ENCODE peak calls at places on chromosomes 16 and 17, in four cellular contexts. V is HEK293T, N is K562, D is HepG2. A is an unnamed sample.

GRCh38 chr17:48583708-48584582 is 5.8 kb upstream of the HOXB4 start:
- DNase-seq in V (no peak), N (no peak), D (no peak), A (no peak)

GRCh38 chr17:45293413-45294211 is 23.2 kb downstream of the MAP3K14 start:
- DNase-seq in V (no peak), N (peak), D (peak), A (no peak)

GRCh38 chr17:38967290-38967738 is at the start of gene FBXO47:
- DNase-seq in V (peak), N (peak), D (peak), A (no peak)

GRCh38 chr16:12617401-12617819 is 186.3 kb downstream of the CPPED1 start:
- DNase-seq in V (no peak), N (no peak), D (no peak), A (no peak)

GRCh38 chr16:88428156-88428555 is 24.9 kb upstream of the ZFPM1 start:
- DNase-seq in V (no peak), N (no peak), D (no peak), A (no peak)

GRCh38 chr16:77965346-77965745 is 57.0 kb upstream of the CLEC3A start:
- DNase-seq in V (no peak), N (no peak), D (no peak), A (no peak)

GRCh38 chr17:61402978-61403845 is 3.6 kb downstream of the TBX2 start:
- DNase-seq in V (no peak), N (no peak), D (no peak), A (no peak)

GRCh38 chr17:41308251-41308917 is 725 bp downstream of the KRTAP16-1 start:
- DNase-seq in V (no peak), N (no peak), D (no peak), A (peak)

GRCh38 chr16:54273566-54273965 is 13.0 kb downstream of the IRX3 start:
- DNase-seq in V (no peak), N (no peak), D (no peak), A (no peak)

GRCh38 chr17:8685396-8685795 is 54.9 kb upstream of the MYH10 start:
- DNase-seq in V (no peak), N (no peak), D (no peak), A (no peak)

GRCh38 chr16:69513180-69513966 is 52.4 kb upstream of the NFAT5 start:
- DNase-seq in V (no peak), N (no peak), D (no peak), A (no peak)

GRCh38 chr16:12295395-12295794 is 318.9 kb downstream of the SNX29 start:
- DNase-seq in V (no peak), N (no peak), D (no peak), A (no peak)

GRCh38 chr17:76612977-76613851 is 27.6 kb upstream of the ST6GALNAC2 start:
- DNase-seq in V (peak), N (peak), D (peak), A (no peak)

GRCh38 chr16:73068546-73069401 is 20.8 kb upstream of the ZFHX3 start:
- DNase-seq in V (peak), N (no peak), D (peak), A (no peak)

GRCh38 chr16:73890524-73891500 is 405.8 kb upstream of the PSMD7 start:
- DNase-seq in V (peak), N (no peak), D (no peak), A (no peak)

GRCh38 chr17:45719335-45720071 is 64.6 kb upstream of the CRHR1 start:
- DNase-seq in V (peak), N (peak), D (peak), A (no peak)

DNA sequence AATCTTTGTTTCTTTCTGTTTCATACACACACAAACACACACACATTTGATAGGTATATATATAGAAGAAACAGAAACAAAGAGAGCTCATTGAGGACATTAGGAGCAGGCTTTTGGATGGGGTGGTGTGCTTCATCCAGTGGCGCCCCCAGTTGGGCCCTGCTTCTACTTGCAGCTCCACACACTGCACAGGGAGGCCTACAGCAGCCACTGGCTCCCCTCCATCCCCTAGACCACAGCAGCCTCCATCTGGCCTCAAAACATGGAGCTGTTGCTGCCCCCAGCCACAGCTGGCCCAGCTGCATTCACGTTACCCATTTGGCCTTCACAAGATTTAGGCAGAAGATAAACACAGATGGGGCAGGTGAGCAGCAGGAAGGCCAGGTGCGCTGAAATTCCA is 33.1 kb upstream of the NF1 start:
- DNase-seq in V (no peak), N (no peak), D (no peak), A (no peak)
- TF ChIP-seq FOXK2 in V (no peak), N (no peak), D (no peak), A (no peak)

DNA sequence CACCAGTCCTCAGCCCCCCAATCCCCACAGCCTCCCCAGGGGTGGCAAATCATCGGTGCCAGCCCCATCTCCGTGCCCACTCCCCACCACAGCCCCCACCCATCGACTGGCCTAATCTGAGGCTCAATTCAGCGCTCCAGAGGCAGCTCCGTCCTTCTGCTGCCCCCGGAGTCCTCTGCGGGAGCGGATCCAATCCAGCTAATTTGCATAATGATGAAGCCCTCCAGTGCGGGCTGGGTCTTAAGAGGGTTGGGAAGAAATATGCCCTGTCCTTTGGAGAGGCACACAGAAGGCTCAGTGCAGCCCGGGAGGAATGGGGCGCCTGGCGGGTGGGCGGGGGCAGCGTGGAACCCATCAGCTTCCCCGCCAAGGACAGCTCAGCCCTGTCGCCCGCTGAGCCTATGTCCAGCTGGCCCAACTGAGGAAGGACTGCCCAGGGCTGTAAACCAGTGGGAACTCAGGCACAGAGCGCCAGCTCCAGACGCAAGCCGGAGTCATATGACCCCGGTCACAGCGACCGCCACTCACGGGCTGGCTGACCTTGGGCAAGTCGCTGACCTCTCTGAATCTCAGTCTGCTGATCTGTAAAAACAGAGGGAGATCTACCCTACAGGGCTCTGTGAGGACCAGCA is 169.8 kb downstream of the C16orf78 start:
- DNase-seq in V (no peak), N (no peak), D (no peak), A (no peak)
- TF ChIP-seq FOXK2 in V (no peak), N (no peak), D (no peak), A (no peak)

DNA sequence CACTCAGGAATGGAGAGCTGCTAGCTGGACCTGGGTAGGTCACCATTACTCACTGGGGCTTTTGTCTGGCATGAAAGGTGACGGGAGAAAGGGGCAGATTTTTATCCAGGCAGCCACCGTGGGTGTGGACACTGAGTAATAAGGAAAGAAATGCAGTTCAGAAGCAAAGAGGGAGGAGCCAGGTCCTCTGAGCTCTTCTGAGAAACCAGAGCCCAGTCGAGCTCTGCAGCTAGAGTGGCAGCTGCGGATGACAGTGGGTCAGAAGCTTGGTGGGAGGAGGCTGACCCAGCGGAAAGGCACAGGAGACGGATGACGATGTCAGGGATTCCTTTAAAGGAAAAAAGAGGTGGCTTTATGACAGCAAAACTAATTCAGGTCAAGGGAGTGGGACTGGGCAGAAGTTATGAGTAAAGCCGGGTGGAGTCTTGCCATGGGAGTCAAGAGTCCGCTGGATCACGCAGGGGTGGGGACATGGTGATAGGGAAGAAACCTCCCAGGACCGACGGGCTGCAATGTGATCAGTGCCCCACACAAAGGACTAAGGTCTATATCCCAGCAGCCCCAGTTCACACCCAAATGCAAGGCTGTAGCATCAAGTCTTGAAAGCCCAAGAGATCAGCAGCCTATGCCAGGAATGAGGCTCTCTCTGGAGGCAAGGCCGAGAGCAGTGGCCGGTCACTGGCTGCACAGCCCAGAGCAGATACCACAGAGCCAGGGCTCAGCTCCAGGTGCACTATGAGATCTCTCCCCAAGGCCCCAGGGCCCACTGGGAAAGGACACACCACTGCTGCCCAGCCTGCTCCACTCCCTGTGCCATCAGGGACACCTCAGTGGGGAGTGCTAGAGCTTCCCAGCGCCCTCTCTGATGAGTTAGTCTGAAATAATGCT is 6.3 kb upstream of the MNT start:
- DNase-seq in V (no peak), N (no peak), D (no peak), A (no peak)
- TF ChIP-seq FOXK2 in V (no peak), N (no peak), D (no peak), A (no peak)

GRCh38 chr17:79620207-79621038 is 9.6 kb upstream of the RBFOX3 start:
- DNase-seq in V (no peak), N (no peak), D (no peak), A (no peak)
- TF ChIP-seq FOXK2 in V (no peak), N (no peak), D (no peak), A (no peak)

GRCh38 chr16:86073763-86074493 is 175.0 kb downstream of the IRF8 start:
- DNase-seq in V (no peak), N (no peak), D (no peak), A (no peak)
- TF ChIP-seq FOXK2 in V (no peak), N (no peak), D (no peak), A (no peak)

GRCh38 chr16:24482681-24483202 is 56.6 kb upstream of the RBBP6 start:
- DNase-seq in V (no peak), N (no peak), D (no peak), A (no peak)
- TF ChIP-seq FOXK2 in V (no peak), N (no peak), D (no peak), A (no peak)

GRCh38 chr16:85465328-85466307 is 147.5 kb upstream of the GSE1 start:
- DNase-seq in V (no peak), N (no peak), D (peak), A (no peak)
- TF ChIP-seq FOXK2 in V (no peak), N (no peak), D (no peak), A (no peak)